ENCODE peak calls at places on chromosomes 1 and 21, in nine cellular contexts. One of them, this sample, is unnamed.

GRCh38 chr1:36304970-36305914 is 926 bp upstream of the SH3D21 start:
- DNase-seq in fibroblast of pulmonary artery: no peak
- DNase-seq in SW 1271: no peak
- DNase-seq in left cardiac atrium: no peak
- DNase-seq in activated naive CD8-positive, alpha-beta T cell treated with anti-CD3 and anti-CD28 coated beads for 36 hours: no peak
- DNase-seq in stimulated activated CD4-positive, alpha-beta T cell treated with anti-CD3 and anti-CD28 coated beads, Interleukin-1b, Interleukin-23, amount 100 ng/mL, for 4 hours: no peak
- DNase-seq in NCI-H2171 treated with DMSO at 0.1 percent for 48 hours: no peak
- DNase-seq in CD8-positive, alpha-beta T cell: no peak
- DNase-seq in thoracic aorta: no peak
- DNase-seq in this sample: no peak

GRCh38 chr1:228794173-228794572 is 58.9 kb downstream of the RHOU start:
- DNase-seq in CD8-positive, alpha-beta T cell: no peak
- DNase-seq in thoracic aorta: no peak
- DNase-seq in SW 1271: no peak
- DNase-seq in fibroblast of pulmonary artery: peak
- DNase-seq in left cardiac atrium: no peak
- DNase-seq in stimulated activated CD4-positive, alpha-beta T cell treated with anti-CD3 and anti-CD28 coated beads, Interleukin-1b, Interleukin-23, amount 100 ng/mL, for 4 hours: no peak
- DNase-seq in activated naive CD8-positive, alpha-beta T cell treated with anti-CD3 and anti-CD28 coated beads for 36 hours: peak
- DNase-seq in NCI-H2171 treated with DMSO at 0.1 percent for 48 hours: no peak
- DNase-seq in this sample: no peak

GRCh38 chr1:94544706-94545490 is 3.3 kb upstream of the F3 start:
- DNase-seq in thoracic aorta: no peak
- DNase-seq in NCI-H2171 treated with DMSO at 0.1 percent for 48 hours: no peak
- DNase-seq in stimulated activated CD4-positive, alpha-beta T cell treated with anti-CD3 and anti-CD28 coated beads, Interleukin-1b, Interleukin-23, amount 100 ng/mL, for 4 hours: no peak
- DNase-seq in activated naive CD8-positive, alpha-beta T cell treated with anti-CD3 and anti-CD28 coated beads for 36 hours: no peak
- DNase-seq in fibroblast of pulmonary artery: peak
- DNase-seq in SW 1271: no peak
- DNase-seq in left cardiac atrium: no peak
- DNase-seq in CD8-positive, alpha-beta T cell: no peak
- DNase-seq in this sample: no peak

GRCh38 chr21:28337319-28337718 is 655.4 kb downstream of the LTN1 start:
- DNase-seq in left cardiac atrium: no peak
- DNase-seq in fibroblast of pulmonary artery: peak
- DNase-seq in activated naive CD8-positive, alpha-beta T cell treated with anti-CD3 and anti-CD28 coated beads for 36 hours: no peak
- DNase-seq in stimulated activated CD4-positive, alpha-beta T cell treated with anti-CD3 and anti-CD28 coated beads, Interleukin-1b, Interleukin-23, amount 100 ng/mL, for 4 hours: no peak
- DNase-seq in thoracic aorta: no peak
- DNase-seq in CD8-positive, alpha-beta T cell: no peak
- DNase-seq in NCI-H2171 treated with DMSO at 0.1 percent for 48 hours: no peak
- DNase-seq in SW 1271: peak
- DNase-seq in this sample: peak

GRCh38 chr1:211521102-211521815 is 29.3 kb upstream of the RD3 start:
- DNase-seq in thoracic aorta: no peak
- DNase-seq in CD8-positive, alpha-beta T cell: no peak
- DNase-seq in NCI-H2171 treated with DMSO at 0.1 percent for 48 hours: no peak
- DNase-seq in stimulated activated CD4-positive, alpha-beta T cell treated with anti-CD3 and anti-CD28 coated beads, Interleukin-1b, Interleukin-23, amount 100 ng/mL, for 4 hours: no peak
- DNase-seq in activated naive CD8-positive, alpha-beta T cell treated with anti-CD3 and anti-CD28 coated beads for 36 hours: no peak
- DNase-seq in fibroblast of pulmonary artery: no peak
- DNase-seq in left cardiac atrium: no peak
- DNase-seq in SW 1271: no peak
- DNase-seq in this sample: no peak

GRCh38 chr1:218156602-218157001 is 128.5 kb upstream of the RRP15 start:
- DNase-seq in NCI-H2171 treated with DMSO at 0.1 percent for 48 hours: peak
- DNase-seq in fibroblast of pulmonary artery: no peak
- DNase-seq in activated naive CD8-positive, alpha-beta T cell treated with anti-CD3 and anti-CD28 coated beads for 36 hours: no peak
- DNase-seq in CD8-positive, alpha-beta T cell: no peak
- DNase-seq in stimulated activated CD4-positive, alpha-beta T cell treated with anti-CD3 and anti-CD28 coated beads, Interleukin-1b, Interleukin-23, amount 100 ng/mL, for 4 hours: no peak
- DNase-seq in left cardiac atrium: peak
- DNase-seq in SW 1271: no peak
- DNase-seq in thoracic aorta: no peak
- DNase-seq in this sample: no peak

GRCh38 chr1:150072959-150073358 is 5.4 kb downstream of the VPS45 start:
- DNase-seq in NCI-H2171 treated with DMSO at 0.1 percent for 48 hours: peak
- DNase-seq in activated naive CD8-positive, alpha-beta T cell treated with anti-CD3 and anti-CD28 coated beads for 36 hours: no peak
- DNase-seq in stimulated activated CD4-positive, alpha-beta T cell treated with anti-CD3 and anti-CD28 coated beads, Interleukin-1b, Interleukin-23, amount 100 ng/mL, for 4 hours: no peak
- DNase-seq in fibroblast of pulmonary artery: peak
- DNase-seq in left cardiac atrium: no peak
- DNase-seq in CD8-positive, alpha-beta T cell: no peak
- DNase-seq in thoracic aorta: no peak
- DNase-seq in SW 1271: peak
- DNase-seq in this sample: no peak

GRCh38 chr1:206742702-206743383 is 27.7 kb upstream of the IL19 start:
- DNase-seq in NCI-H2171 treated with DMSO at 0.1 percent for 48 hours: no peak
- DNase-seq in stimulated activated CD4-positive, alpha-beta T cell treated with anti-CD3 and anti-CD28 coated beads, Interleukin-1b, Interleukin-23, amount 100 ng/mL, for 4 hours: no peak
- DNase-seq in thoracic aorta: no peak
- DNase-seq in SW 1271: no peak
- DNase-seq in left cardiac atrium: no peak
- DNase-seq in CD8-positive, alpha-beta T cell: no peak
- DNase-seq in fibroblast of pulmonary artery: no peak
- DNase-seq in activated naive CD8-positive, alpha-beta T cell treated with anti-CD3 and anti-CD28 coated beads for 36 hours: peak
- DNase-seq in this sample: no peak

GRCh38 chr1:24344090-24344742 is 25.1 kb downstream of the GRHL3 start:
- DNase-seq in NCI-H2171 treated with DMSO at 0.1 percent for 48 hours: no peak
- DNase-seq in fibroblast of pulmonary artery: no peak
- DNase-seq in SW 1271: no peak
- DNase-seq in activated naive CD8-positive, alpha-beta T cell treated with anti-CD3 and anti-CD28 coated beads for 36 hours: no peak
- DNase-seq in CD8-positive, alpha-beta T cell: no peak
- DNase-seq in thoracic aorta: no peak
- DNase-seq in stimulated activated CD4-positive, alpha-beta T cell treated with anti-CD3 and anti-CD28 coated beads, Interleukin-1b, Interleukin-23, amount 100 ng/mL, for 4 hours: no peak
- DNase-seq in left cardiac atrium: no peak
- DNase-seq in this sample: no peak

GRCh38 chr1:111990026-111990877 is 784 bp upstream of the KCND3 start:
- DNase-seq in thoracic aorta: no peak
- DNase-seq in SW 1271: no peak
- DNase-seq in left cardiac atrium: peak
- DNase-seq in activated naive CD8-positive, alpha-beta T cell treated with anti-CD3 and anti-CD28 coated beads for 36 hours: peak
- DNase-seq in stimulated activated CD4-positive, alpha-beta T cell treated with anti-CD3 and anti-CD28 coated beads, Interleukin-1b, Interleukin-23, amount 100 ng/mL, for 4 hours: no peak
- DNase-seq in CD8-positive, alpha-beta T cell: no peak
- DNase-seq in fibroblast of pulmonary artery: no peak
- DNase-seq in NCI-H2171 treated with DMSO at 0.1 percent for 48 hours: peak
- DNase-seq in this sample: no peak

GRCh38 chr21:45631540-45631939 is 12.0 kb upstream of the PCBP3 start:
- DNase-seq in activated naive CD8-positive, alpha-beta T cell treated with anti-CD3 and anti-CD28 coated beads for 36 hours: no peak
- DNase-seq in CD8-positive, alpha-beta T cell: no peak
- DNase-seq in thoracic aorta: no peak
- DNase-seq in stimulated activated CD4-positive, alpha-beta T cell treated with anti-CD3 and anti-CD28 coated beads, Interleukin-1b, Interleukin-23, amount 100 ng/mL, for 4 hours: no peak
- DNase-seq in SW 1271: no peak
- DNase-seq in left cardiac atrium: no peak
- DNase-seq in fibroblast of pulmonary artery: no peak
- DNase-seq in NCI-H2171 treated with DMSO at 0.1 percent for 48 hours: no peak
- DNase-seq in this sample: no peak

GRCh38 chr1:183551924-183552323 is 38.3 kb downstream of the NCF2 start:
- DNase-seq in CD8-positive, alpha-beta T cell: no peak
- DNase-seq in NCI-H2171 treated with DMSO at 0.1 percent for 48 hours: peak
- DNase-seq in thoracic aorta: no peak
- DNase-seq in left cardiac atrium: no peak
- DNase-seq in fibroblast of pulmonary artery: no peak
- DNase-seq in SW 1271: no peak
- DNase-seq in stimulated activated CD4-positive, alpha-beta T cell treated with anti-CD3 and anti-CD28 coated beads, Interleukin-1b, Interleukin-23, amount 100 ng/mL, for 4 hours: no peak
- DNase-seq in activated naive CD8-positive, alpha-beta T cell treated with anti-CD3 and anti-CD28 coated beads for 36 hours: no peak
- DNase-seq in this sample: no peak

GRCh38 chr1:44276006-44276405 is 62.7 kb downstream of the DMAP1 start:
- DNase-seq in stimulated activated CD4-positive, alpha-beta T cell treated with anti-CD3 and anti-CD28 coated beads, Interleukin-1b, Interleukin-23, amount 100 ng/mL, for 4 hours: no peak
- DNase-seq in NCI-H2171 treated with DMSO at 0.1 percent for 48 hours: peak
- DNase-seq in fibroblast of pulmonary artery: peak
- DNase-seq in left cardiac atrium: no peak
- DNase-seq in activated naive CD8-positive, alpha-beta T cell treated with anti-CD3 and anti-CD28 coated beads for 36 hours: no peak
- DNase-seq in SW 1271: no peak
- DNase-seq in thoracic aorta: no peak
- DNase-seq in CD8-positive, alpha-beta T cell: no peak
- DNase-seq in this sample: no peak

GRCh38 chr1:58308206-58308605 is 238.3 kb downstream of the OMA1 start:
- DNase-seq in thoracic aorta: no peak
- DNase-seq in stimulated activated CD4-positive, alpha-beta T cell treated with anti-CD3 and anti-CD28 coated beads, Interleukin-1b, Interleukin-23, amount 100 ng/mL, for 4 hours: no peak
- DNase-seq in NCI-H2171 treated with DMSO at 0.1 percent for 48 hours: no peak
- DNase-seq in left cardiac atrium: no peak
- DNase-seq in activated naive CD8-positive, alpha-beta T cell treated with anti-CD3 and anti-CD28 coated beads for 36 hours: no peak
- DNase-seq in CD8-positive, alpha-beta T cell: no peak
- DNase-seq in fibroblast of pulmonary artery: no peak
- DNase-seq in SW 1271: no peak
- DNase-seq in this sample: no peak

GRCh38 chr1:235749755-235750300 is 100.2 kb upstream of the GNG4 start:
- DNase-seq in fibroblast of pulmonary artery: no peak
- DNase-seq in CD8-positive, alpha-beta T cell: no peak
- DNase-seq in left cardiac atrium: no peak
- DNase-seq in thoracic aorta: no peak
- DNase-seq in NCI-H2171 treated with DMSO at 0.1 percent for 48 hours: no peak
- DNase-seq in stimulated activated CD4-positive, alpha-beta T cell treated with anti-CD3 and anti-CD28 coated beads, Interleukin-1b, Interleukin-23, amount 100 ng/mL, for 4 hours: no peak
- DNase-seq in SW 1271: no peak
- DNase-seq in activated naive CD8-positive, alpha-beta T cell treated with anti-CD3 and anti-CD28 coated beads for 36 hours: no peak
- DNase-seq in this sample: no peak

This sample was measured in brain pericyte.